ENCODE peak calls at places on chromosomes 5 and 9, in four cellular contexts. G is heart right ventricle, P is NCI-H524 treated with DMSO at 0.1 percent for 48 hours, T is left colon. W is an unnamed sample.
A peak's percentile ranks its signal among the peaks of the same experiment; 100 is the strongest.

GRCh38 chr5:123651234-123651633 is 139.3 kb downstream of the CSNK1G3 start:
- DNase-seq in G (no peak), P (no peak), T (no peak), W (no peak)

GRCh38 chr5:179267071-179267670 is 78.1 kb downstream of the ADAMTS2 start:
- DNase-seq in G (no peak), P (no peak), T (peak; percentile 18), W (no peak)

GRCh38 chr5:134435525-134435924 is 23.8 kb upstream of the CDKN2AIPNL start:
- DNase-seq in G (no peak), P (no peak), T (no peak), W (peak; percentile 53)

GRCh38 chr5:113195197-113195715 is 218.7 kb downstream of the DCP2 start:
- DNase-seq in G (no peak), P (no peak), T (no peak), W (no peak)

GRCh38 chr9:75083188-75083976 is 4.6 kb downstream of the NMRK1 start:
- DNase-seq in G (peak; percentile 21), P (no peak), T (peak; percentile 83), W (no peak)

GRCh38 chr9:121322037-121322736 is 47.9 kb downstream of the STOM start:
- DNase-seq in G (no peak), P (no peak), T (no peak), W (peak; percentile 98)

GRCh38 chr9:88221110-88221509 is 82.8 kb upstream of the SPATA31C2 start:
- DNase-seq in G (no peak), P (no peak), T (no peak), W (no peak)

GRCh38 chr9:137694962-137695875 is 76.4 kb downstream of the EHMT1 start:
- DNase-seq in G (peak; percentile 54), P (no peak), T (no peak), W (no peak)

GRCh38 chr5:91166040-91166807 is 216.9 kb downstream of the ARRDC3 start:
- DNase-seq in G (no peak), P (no peak), T (no peak), W (no peak)

GRCh38 chr5:160297776-160298175 is 14.6 kb downstream of the CCNJL start:
- DNase-seq in G (no peak), P (no peak), T (no peak), W (no peak)